ENCODE peak calls at places on chromosomes 3 and 15, in six cellular contexts. One of them, this sample, is unnamed.

GRCh38 chr3:182083112-182083511 is 371.4 kb downstream of the SOX2 start:
- DNase-seq in MM.1S: no peak
- DNase-seq in keratinocyte: no peak
- DNase-seq in adrenal gland: no peak
- DNase-seq in H9: no peak
- DNase-seq in heart left ventricle: no peak
- DNase-seq in this sample: no peak

GRCh38 chr3:114418724-114419543 is 125.1 kb downstream of the TIGIT start:
- DNase-seq in keratinocyte: peak; percentile 21
- DNase-seq in heart left ventricle: no peak
- DNase-seq in adrenal gland: no peak
- DNase-seq in H9: no peak
- DNase-seq in MM.1S: peak; percentile 72
- DNase-seq in this sample: no peak

GRCh38 chr15:98017150-98017964 is 56.9 kb downstream of the ARRDC4 start:
- DNase-seq in keratinocyte: no peak
- DNase-seq in heart left ventricle: no peak
- DNase-seq in adrenal gland: no peak
- DNase-seq in H9: no peak
- DNase-seq in MM.1S: no peak
- DNase-seq in this sample: no peak

GRCh38 chr15:90037510-90037860 is 36.4 kb downstream of the ZNF710 start:
- DNase-seq in H9: no peak
- DNase-seq in MM.1S: no peak
- DNase-seq in keratinocyte: no peak
- DNase-seq in adrenal gland: no peak
- DNase-seq in heart left ventricle: no peak
- DNase-seq in this sample: peak; percentile 35

GRCh38 chr15:73873889-73874511 is 636 bp downstream of the TBC1D21 start:
- DNase-seq in keratinocyte: peak; percentile 38
- DNase-seq in heart left ventricle: no peak
- DNase-seq in MM.1S: peak; percentile 54
- DNase-seq in adrenal gland: no peak
- DNase-seq in H9: peak; percentile 24
- DNase-seq in this sample: peak; percentile 65

GRCh38 chr3:9122732-9123364 is 126.6 kb downstream of the SRGAP3 start:
- DNase-seq in heart left ventricle: no peak
- DNase-seq in keratinocyte: no peak
- DNase-seq in adrenal gland: no peak
- DNase-seq in MM.1S: no peak
- DNase-seq in H9: no peak
- DNase-seq in this sample: no peak

GRCh38 chr3:29415824-29416223 is 135.0 kb downstream of the RBMS3 start:
- DNase-seq in heart left ventricle: no peak
- DNase-seq in MM.1S: no peak
- DNase-seq in H9: no peak
- DNase-seq in keratinocyte: no peak
- DNase-seq in adrenal gland: no peak
- DNase-seq in this sample: no peak

GRCh38 chr3:143594217-143594616 is 254.1 kb downstream of the SLC9A9 start:
- DNase-seq in MM.1S: no peak
- DNase-seq in H9: no peak
- DNase-seq in adrenal gland: no peak
- DNase-seq in heart left ventricle: no peak
- DNase-seq in keratinocyte: no peak
- DNase-seq in this sample: no peak

GRCh38 chr15:33963831-33964664 is 4.2 kb upstream of the CHRM5 start:
- DNase-seq in adrenal gland: no peak
- DNase-seq in heart left ventricle: no peak
- DNase-seq in keratinocyte: no peak
- DNase-seq in H9: no peak
- DNase-seq in MM.1S: peak; percentile 41
- DNase-seq in this sample: no peak

GRCh38 chr3:191774485-191774884 is 313.5 kb downstream of the PYDC2 start:
- DNase-seq in keratinocyte: no peak
- DNase-seq in heart left ventricle: no peak
- DNase-seq in adrenal gland: no peak
- DNase-seq in H9: no peak
- DNase-seq in MM.1S: no peak
- DNase-seq in this sample: no peak

GRCh38 chr3:40477671-40478070 is 749 bp downstream of the ZNF619 start:
- DNase-seq in adrenal gland: no peak
- DNase-seq in heart left ventricle: no peak
- DNase-seq in H9: no peak
- DNase-seq in keratinocyte: no peak
- DNase-seq in MM.1S: no peak
- DNase-seq in this sample: no peak

GRCh38 chr3:197003461-197004385 is 25.9 kb downstream of the MELTF start:
- DNase-seq in heart left ventricle: no peak
- DNase-seq in H9: peak; percentile 55
- DNase-seq in keratinocyte: no peak
- DNase-seq in adrenal gland: no peak
- DNase-seq in MM.1S: peak; percentile 73
- DNase-seq in this sample: peak; percentile 78

GRCh38 chr3:159941043-159941994 is 47.3 kb upstream of the IL12A start:
- DNase-seq in heart left ventricle: no peak
- DNase-seq in adrenal gland: no peak
- DNase-seq in H9: no peak
- DNase-seq in keratinocyte: no peak
- DNase-seq in MM.1S: no peak
- DNase-seq in this sample: no peak

GRCh38 chr15:76147906-76148553 is 88.2 kb downstream of the TMEM266 start:
- DNase-seq in adrenal gland: no peak
- DNase-seq in MM.1S: peak; percentile 44
- DNase-seq in heart left ventricle: no peak
- DNase-seq in keratinocyte: no peak
- DNase-seq in H9: peak; percentile 76
- DNase-seq in this sample: peak; percentile 93

GRCh38 chr15:85527907-85528306 is 147.5 kb downstream of the AKAP13 start:
- DNase-seq in keratinocyte: no peak
- DNase-seq in H9: no peak
- DNase-seq in heart left ventricle: no peak
- DNase-seq in adrenal gland: no peak
- DNase-seq in MM.1S: no peak
- DNase-seq in this sample: no peak

GRCh38 chr3:158696618-158697017 is 24.2 kb upstream of the LXN start:
- DNase-seq in MM.1S: no peak
- DNase-seq in heart left ventricle: no peak
- DNase-seq in keratinocyte: no peak
- DNase-seq in adrenal gland: no peak
- DNase-seq in H9: no peak
- DNase-seq in this sample: no peak

GRCh38 chr3:16148783-16149182 is 25.7 kb upstream of the GALNT15 start:
- DNase-seq in H9: no peak
- DNase-seq in adrenal gland: peak; percentile 41
- DNase-seq in heart left ventricle: peak; percentile 72
- DNase-seq in keratinocyte: no peak
- DNase-seq in MM.1S: no peak
- DNase-seq in this sample: no peak

GRCh38 chr15:76034111-76034510 is 21.9 kb upstream of the NRG4 start:
- DNase-seq in adrenal gland: no peak
- DNase-seq in MM.1S: no peak
- DNase-seq in heart left ventricle: no peak
- DNase-seq in H9: no peak
- DNase-seq in keratinocyte: no peak
- DNase-seq in this sample: peak; percentile 61

GRCh38 chr15:88904257-88904807 is 8.8 kb downstream of the MFGE8 start:
- DNase-seq in MM.1S: no peak
- DNase-seq in H9: no peak
- DNase-seq in keratinocyte: no peak
- DNase-seq in heart left ventricle: no peak
- DNase-seq in adrenal gland: peak; percentile 9
- DNase-seq in this sample: no peak

GRCh38 chr3:16885948-16886683 is 1.4 kb downstream of the PLCL2 start:
- DNase-seq in keratinocyte: no peak
- DNase-seq in heart left ventricle: peak; percentile 21
- DNase-seq in adrenal gland: no peak
- DNase-seq in H9: no peak
- DNase-seq in MM.1S: peak; percentile 34
- DNase-seq in this sample: no peak

GRCh38 chr3:193971268-193971751 is 164.6 kb upstream of the HES1 start:
- DNase-seq in heart left ventricle: no peak
- DNase-seq in MM.1S: no peak
- DNase-seq in keratinocyte: no peak
- DNase-seq in H9: no peak
- DNase-seq in adrenal gland: no peak
- DNase-seq in this sample: no peak

GRCh38 chr15:65996901-65997300 is 127.6 kb downstream of the RAB11A start:
- DNase-seq in heart left ventricle: no peak
- DNase-seq in H9: no peak
- DNase-seq in adrenal gland: no peak
- DNase-seq in keratinocyte: no peak
- DNase-seq in MM.1S: no peak
- DNase-seq in this sample: no peak

GRCh38 chr3:89375451-89375850 is 268.0 kb downstream of the EPHA3 start:
- DNase-seq in heart left ventricle: no peak
- DNase-seq in adrenal gland: no peak
- DNase-seq in keratinocyte: no peak
- DNase-seq in H9: no peak
- DNase-seq in MM.1S: no peak
- DNase-seq in this sample: no peak

GRCh38 chr15:45630958-45631691 is 3.7 kb upstream of the SQOR start:
- DNase-seq in adrenal gland: peak; percentile 40
- DNase-seq in keratinocyte: peak; percentile 90
- DNase-seq in MM.1S: no peak
- DNase-seq in heart left ventricle: no peak
- DNase-seq in H9: no peak
- DNase-seq in this sample: no peak

GRCh38 chr15:74251187-74251811 is 15.2 kb downstream of the CCDC33 start:
- DNase-seq in adrenal gland: peak; percentile 85
- DNase-seq in H9: no peak
- DNase-seq in keratinocyte: no peak
- DNase-seq in heart left ventricle: peak; percentile 89
- DNase-seq in MM.1S: no peak
- DNase-seq in this sample: no peak

GRCh38 chr3:184248454-184249411 is at the start of gene ALG3:
- DNase-seq in keratinocyte: no peak
- DNase-seq in H9: peak; percentile 89
- DNase-seq in heart left ventricle: peak; percentile 91
- DNase-seq in adrenal gland: peak; percentile 80
- DNase-seq in MM.1S: peak; percentile 90
- DNase-seq in this sample: peak; percentile 96

GRCh38 chr3:157098121-157098822 is 61.7 kb downstream of the CCNL1 start:
- DNase-seq in adrenal gland: no peak
- DNase-seq in H9: no peak
- DNase-seq in keratinocyte: no peak
- DNase-seq in heart left ventricle: no peak
- DNase-seq in MM.1S: peak; percentile 65
- DNase-seq in this sample: no peak

GRCh38 chr3:16350041-16350952 is 85.3 kb downstream of the OXNAD1 start:
- DNase-seq in adrenal gland: no peak
- DNase-seq in MM.1S: no peak
- DNase-seq in heart left ventricle: no peak
- DNase-seq in keratinocyte: no peak
- DNase-seq in H9: no peak
- DNase-seq in this sample: no peak

GRCh38 chr3:7340795-7341194 is 479.9 kb downstream of the GRM7 start:
- DNase-seq in heart left ventricle: no peak
- DNase-seq in MM.1S: no peak
- DNase-seq in adrenal gland: no peak
- DNase-seq in keratinocyte: no peak
- DNase-seq in H9: no peak
- DNase-seq in this sample: no peak

GRCh38 chr3:192188218-192188835 is 539.0 kb downstream of the FGF12 start:
- DNase-seq in H9: peak; percentile 66
- DNase-seq in heart left ventricle: no peak
- DNase-seq in keratinocyte: no peak
- DNase-seq in adrenal gland: peak; percentile 23
- DNase-seq in MM.1S: peak; percentile 87
- DNase-seq in this sample: peak; percentile 88

GRCh38 chr3:24318668-24319287 is 175.9 kb downstream of the THRB start:
- DNase-seq in keratinocyte: peak; percentile 67
- DNase-seq in adrenal gland: no peak
- DNase-seq in MM.1S: no peak
- DNase-seq in H9: no peak
- DNase-seq in heart left ventricle: no peak
- DNase-seq in this sample: no peak

GRCh38 chr15:70596354-70597055 is 166.9 kb downstream of the UACA start:
- DNase-seq in adrenal gland: no peak
- DNase-seq in heart left ventricle: no peak
- DNase-seq in keratinocyte: peak; percentile 7
- DNase-seq in MM.1S: no peak
- DNase-seq in H9: no peak
- DNase-seq in this sample: peak; percentile 35

DNA sequence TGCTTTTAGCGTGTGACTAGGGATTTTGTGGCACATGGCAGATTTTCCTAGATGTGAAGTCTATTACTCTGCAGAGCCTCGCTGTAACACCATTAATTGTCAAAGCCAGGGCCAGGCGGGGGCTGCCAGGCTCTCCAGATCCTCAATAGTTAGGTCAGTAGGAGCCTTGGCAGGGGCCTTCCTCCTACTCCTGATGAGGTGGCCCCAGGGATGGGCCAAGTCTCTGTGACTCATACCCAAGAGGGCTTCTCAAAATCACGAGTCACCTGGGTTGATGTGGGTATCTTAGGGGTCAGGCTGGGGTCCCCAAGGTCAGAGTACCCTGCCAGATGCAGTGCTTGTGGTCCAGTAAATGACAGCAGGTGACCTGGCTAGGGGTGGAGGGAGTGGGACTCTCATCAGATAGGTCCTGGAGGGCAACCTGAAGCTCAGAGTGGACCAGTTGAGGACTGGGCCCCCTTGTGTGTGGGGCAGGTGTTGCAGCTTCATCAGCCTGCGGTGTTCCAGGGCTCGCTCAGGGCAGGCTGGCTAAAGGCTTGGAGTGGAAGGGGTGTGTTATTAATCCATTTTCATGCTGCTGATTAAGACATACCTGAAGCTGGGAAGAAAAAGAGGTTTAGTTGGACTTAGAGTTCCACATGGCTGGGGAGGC is 88.5 kb upstream of the MYZAP start:
- DNase-seq in H9: peak; percentile 54
- DNase-seq in heart left ventricle: no peak
- DNase-seq in MM.1S: no peak
- DNase-seq in adrenal gland: no peak
- DNase-seq in keratinocyte: no peak
- DNase-seq in this sample: peak; percentile 85
- TF ChIP-seq CTCF in H9: peak; percentile 71
- TF ChIP-seq CTCF in heart left ventricle: no peak
- TF ChIP-seq CTCF in MM.1S: no peak
- TF ChIP-seq CTCF in adrenal gland: no peak
- TF ChIP-seq CTCF in keratinocyte: peak; percentile 25
- TF ChIP-seq CTCF in this sample: peak; percentile 76

GRCh38 chr3:75327453-75327852 is 336.7 kb upstream of the FRG2C start:
- DNase-seq in MM.1S: no peak
- DNase-seq in H9: no peak
- DNase-seq in keratinocyte: no peak
- DNase-seq in adrenal gland: no peak
- DNase-seq in heart left ventricle: no peak
- DNase-seq in this sample: no peak
- H3K4me1 ChIP-seq in MM.1S: peaks cover 8% of the 10 kb centered on the region
- H3K4me1 ChIP-seq in H9: no peaks in the 10 kb centered on the region
- H3K4me1 ChIP-seq in keratinocyte: no peaks in the 10 kb centered on the region
- H3K4me1 ChIP-seq in adrenal gland: no peaks in the 10 kb centered on the region
- H3K4me1 ChIP-seq in heart left ventricle: no peaks in the 10 kb centered on the region
- H3K4me1 ChIP-seq in this sample: peaks cover 22% of the 10 kb centered on the region

GRCh38 chr3:31357451-31357850 is 175.3 kb upstream of the STT3B start:
- DNase-seq in H9: no peak
- DNase-seq in heart left ventricle: no peak
- DNase-seq in MM.1S: no peak
- DNase-seq in adrenal gland: no peak
- DNase-seq in keratinocyte: no peak
- DNase-seq in this sample: no peak
- TF ChIP-seq CTCF in H9: no peak
- TF ChIP-seq CTCF in heart left ventricle: no peak
- TF ChIP-seq CTCF in MM.1S: no peak
- TF ChIP-seq CTCF in adrenal gland: no peak
- TF ChIP-seq CTCF in keratinocyte: no peak
- TF ChIP-seq CTCF in this sample: no peak

GRCh38 chr15:40867200-40867599 is 6.8 kb downstream of the RHOV start:
- DNase-seq in H9: no peak
- DNase-seq in MM.1S: no peak
- DNase-seq in heart left ventricle: no peak
- DNase-seq in adrenal gland: no peak
- DNase-seq in keratinocyte: no peak
- DNase-seq in this sample: no peak
- H3K4me1 ChIP-seq in H9: no peaks in the 10 kb centered on the region
- H3K4me1 ChIP-seq in MM.1S: peaks cover 3% of the 10 kb centered on the region
- H3K4me1 ChIP-seq in heart left ventricle: no peaks in the 10 kb centered on the region
- H3K4me1 ChIP-seq in adrenal gland: no peaks in the 10 kb centered on the region
- H3K4me1 ChIP-seq in keratinocyte: peaks cover 21% of the 10 kb centered on the region
- H3K4me1 ChIP-seq in this sample: no peaks in the 10 kb centered on the region

This sample was measured in endodermal cell.